ENCODE peak calls at places on chromosomes 12 and 14, in ten cellular contexts. D is cardiac fibroblast; M is stimulated activated CD4-positive, alpha-beta T cell treated with anti-CD3 and anti-CD28 coated beads, Interleukin-1b, Interleukin-23, amount 100 ng/mL, for 24 hours; A is mucosa of descending colon; V is activated CD4-positive, alpha-beta T cell treated with anti-CD3 and anti-CD28 coated beads, Interleukin-2, amount 50 U/mL, for 48 hours; N is OCI-LY7; C is AG09319; K is gastrocnemius medialis; X is iris pigment epithelial cell; G is right atrium auricular region. Q is an unnamed sample.

GRCh38 chr12:9883175-9883574 is 1.9 kb downstream of the KLRF2 start:
- DNase-seq in D (peak), M (no peak), A (no peak), V (no peak), N (no peak), C (no peak), K (no peak), X (peak), G (no peak), Q (no peak)

GRCh38 chr14:102917469-102918211 is 4.8 kb upstream of the AMN start:
- DNase-seq in D (peak), M (peak), A (peak), V (peak), N (peak), C (no peak), K (peak), X (peak), G (peak), Q (peak)

GRCh38 chr14:88439088-88439487 is 53.6 kb downstream of the SPATA7 start:
- DNase-seq in D (no peak), M (no peak), A (no peak), V (no peak), N (no peak), C (no peak), K (no peak), X (no peak), G (no peak), Q (no peak)

GRCh38 chr12:56146492-56147460 is 5.6 kb upstream of the MYL6B start:
- DNase-seq in D (no peak), M (no peak), A (peak), V (no peak), N (no peak), C (no peak), K (no peak), X (no peak), G (no peak), Q (no peak)

GRCh38 chr12:104565606-104566243 is 109.0 kb downstream of the CHST11 start:
- DNase-seq in D (peak), M (no peak), A (no peak), V (no peak), N (no peak), C (no peak), K (no peak), X (peak), G (no peak), Q (no peak)

GRCh38 chr14:42869681-42870080 is 1263.0 kb downstream of the LRFN5 start:
- DNase-seq in D (peak), M (no peak), A (no peak), V (no peak), N (no peak), C (no peak), K (no peak), X (peak), G (no peak), Q (no peak)

GRCh38 chr12:6234214-6234613 is 34.0 kb downstream of the CD9 start:
- DNase-seq in D (peak), M (no peak), A (no peak), V (no peak), N (no peak), C (no peak), K (no peak), X (peak), G (no peak), Q (no peak)

GRCh38 chr14:104196461-104197180 is 58.2 kb downstream of the KIF26A start:
- DNase-seq in D (no peak), M (no peak), A (no peak), V (no peak), N (peak), C (no peak), K (no peak), X (no peak), G (no peak), Q (no peak)

GRCh38 chr14:60565211-60565610 is 56.3 kb downstream of the SIX6 start:
- DNase-seq in D (peak), M (no peak), A (no peak), V (no peak), N (peak), C (peak), K (no peak), X (peak), G (no peak), Q (no peak)

GRCh38 chr12:100375023-100375737 is 18.3 kb downstream of the SLC17A8 start:
- DNase-seq in D (peak), M (no peak), A (peak), V (no peak), N (no peak), C (peak), K (peak), X (peak), G (peak), Q (no peak)

GRCh38 chr12:67651380-67651695 is 2.8 kb downstream of the DYRK2 start:
- DNase-seq in D (peak), M (no peak), A (no peak), V (peak), N (peak), C (no peak), K (no peak), X (peak), G (no peak), Q (peak)

GRCh38 chr12:10098762-10099161 is at the start of gene CLEC1A:
- DNase-seq in D (no peak), M (no peak), A (no peak), V (no peak), N (no peak), C (no peak), K (no peak), X (no peak), G (no peak), Q (peak)

GRCh38 chr12:9827209-9827888 is at the start of gene KLRF1:
- DNase-seq in D (no peak), M (no peak), A (no peak), V (no peak), N (no peak), C (no peak), K (no peak), X (no peak), G (no peak), Q (no peak)

GRCh38 chr14:35140718-35141581 is 18.6 kb downstream of the PRORP start:
- DNase-seq in D (peak), M (no peak), A (no peak), V (no peak), N (peak), C (no peak), K (no peak), X (no peak), G (no peak), Q (peak)

GRCh38 chr12:119835068-119835467 is 42.1 kb downstream of the CIT start:
- DNase-seq in D (peak), M (no peak), A (no peak), V (no peak), N (no peak), C (no peak), K (no peak), X (peak), G (no peak), Q (peak)

GRCh38 chr12:101018540-101018939 is 191.5 kb downstream of the SLC5A8 start:
- DNase-seq in D (peak), M (no peak), A (no peak), V (no peak), N (no peak), C (peak), K (no peak), X (peak), G (no peak), Q (peak)

GRCh38 chr12:9798008-9798619 is 29.2 kb upstream of the KLRF1 start:
- DNase-seq in D (peak), M (peak), A (peak), V (peak), N (peak), C (no peak), K (no peak), X (peak), G (no peak), Q (peak)

GRCh38 chr12:54191126-54191525 is 2.3 kb upstream of the SMUG1 start:
- DNase-seq in D (no peak), M (no peak), A (no peak), V (no peak), N (no peak), C (no peak), K (no peak), X (no peak), G (no peak), Q (no peak)

GRCh38 chr14:28577187-28577586 is 189.4 kb upstream of the FOXG1 start:
- DNase-seq in D (peak), M (no peak), A (no peak), V (no peak), N (no peak), C (no peak), K (no peak), X (peak), G (no peak), Q (no peak)

GRCh38 chr12:11026118-11026517 is 3.7 kb upstream of the TAS2R19 start:
- DNase-seq in D (no peak), M (no peak), A (no peak), V (no peak), N (peak), C (no peak), K (no peak), X (no peak), G (no peak), Q (peak)

GRCh38 chr14:67674139-67674479 is 323 bp downstream of the VTI1B start:
- DNase-seq in D (peak), M (no peak), A (peak), V (peak), N (peak), C (no peak), K (peak), X (peak), G (no peak), Q (peak)

GRCh38 chr12:78696267-78696666 is 168.3 kb upstream of the SYT1 start:
- DNase-seq in D (no peak), M (no peak), A (no peak), V (no peak), N (no peak), C (no peak), K (no peak), X (no peak), G (no peak), Q (no peak)

GRCh38 chr14:74488788-74489397 is 4.2 kb downstream of the NPC2 start:
- DNase-seq in D (peak), M (no peak), A (no peak), V (no peak), N (peak), C (no peak), K (no peak), X (peak), G (no peak), Q (no peak)

GRCh38 chr12:95083938-95084337 is 10.5 kb upstream of the NR2C1 start:
- DNase-seq in D (peak), M (no peak), A (no peak), V (no peak), N (no peak), C (no peak), K (peak), X (peak), G (no peak), Q (peak)

GRCh38 chr12:14960548-14961465 is 594 bp downstream of the ARHGDIB start:
- DNase-seq in D (peak), M (no peak), A (no peak), V (peak), N (peak), C (no peak), K (no peak), X (peak), G (no peak), Q (no peak)

GRCh38 chr12:104768033-104768432 is 190.1 kb downstream of the SLC41A2 start:
- DNase-seq in D (no peak), M (no peak), A (no peak), V (no peak), N (no peak), C (no peak), K (no peak), X (no peak), G (no peak), Q (no peak)

GRCh38 chr12:62693291-62694040 is 226.8 kb downstream of the MON2 start:
- DNase-seq in D (no peak), M (no peak), A (no peak), V (no peak), N (no peak), C (no peak), K (no peak), X (no peak), G (no peak), Q (no peak)

GRCh38 chr14:32623300-32624093 is 294.4 kb downstream of the AKAP6 start:
- DNase-seq in D (peak), M (no peak), A (no peak), V (no peak), N (no peak), C (no peak), K (no peak), X (peak), G (no peak), Q (no peak)

GRCh38 chr12:118370601-118371000 is 2.1 kb downstream of the TAOK3 start:
- DNase-seq in D (no peak), M (no peak), A (no peak), V (no peak), N (no peak), C (no peak), K (no peak), X (no peak), G (no peak), Q (peak)

GRCh38 chr12:131057211-131057721 is 103.6 kb downstream of the ADGRD1 start:
- DNase-seq in D (no peak), M (no peak), A (no peak), V (no peak), N (no peak), C (no peak), K (no peak), X (no peak), G (no peak), Q (no peak)

GRCh38 chr14:50353126-50353525 is 41.0 kb downstream of the DMAC2L start:
- DNase-seq in D (no peak), M (no peak), A (no peak), V (no peak), N (no peak), C (no peak), K (no peak), X (peak), G (no peak), Q (no peak)

GRCh38 chr14:35435177-35435576 is 30.6 kb upstream of the NFKBIA start:
- DNase-seq in D (peak), M (no peak), A (no peak), V (no peak), N (no peak), C (no peak), K (no peak), X (peak), G (no peak), Q (no peak)

GRCh38 chr12:107372229-107372658 is 278.9 kb upstream of the CRY1 start:
- DNase-seq in D (peak), M (no peak), A (no peak), V (no peak), N (peak), C (no peak), K (no peak), X (peak), G (no peak), Q (no peak)

GRCh38 chr12:7162691-7163114 is 26.8 kb upstream of the PEX5 start:
- DNase-seq in D (peak), M (no peak), A (peak), V (peak), N (no peak), C (no peak), K (no peak), X (peak), G (no peak), Q (peak)

GRCh38 chr12:122799635-122800243 is 25.4 kb downstream of the CCDC62 start:
- DNase-seq in D (no peak), M (no peak), A (no peak), V (no peak), N (no peak), C (no peak), K (no peak), X (no peak), G (no peak), Q (no peak)

GRCh38 chr12:53097207-53097563 is 282 bp upstream of the IGFBP6 start:
- DNase-seq in D (peak), M (no peak), A (no peak), V (no peak), N (no peak), C (no peak), K (no peak), X (peak), G (no peak), Q (peak)

GRCh38 chr12:3035171-3035570 is 42.0 kb upstream of the TSPAN9 start:
- DNase-seq in D (peak), M (no peak), A (peak), V (no peak), N (no peak), C (no peak), K (no peak), X (peak), G (no peak), Q (no peak)

GRCh38 chr12:3220382-3221321 is 143.5 kb downstream of the TSPAN9 start:
- DNase-seq in D (no peak), M (no peak), A (no peak), V (no peak), N (no peak), C (no peak), K (no peak), X (no peak), G (no peak), Q (no peak)

GRCh38 chr14:56359245-56359644 is 220.4 kb upstream of the TMEM260 start:
- DNase-seq in D (no peak), M (no peak), A (no peak), V (peak), N (no peak), C (no peak), K (no peak), X (no peak), G (no peak), Q (peak)

GRCh38 chr12:46831335-46832083 is 5.7 kb upstream of the SLC38A4 start:
- DNase-seq in D (peak), M (no peak), A (peak), V (no peak), N (no peak), C (no peak), K (peak), X (peak), G (no peak), Q (peak)